ENCODE peak calls at places on chromosomes 5 and 9, in five cellular contexts. U is nephron progenitor cell; F is frontal cortex; A is stimulated activated CD8-positive, alpha-beta memory T cell treated with anti-CD3 and anti-CD28 coated beads, Interleukin-7, amount 100 ng/mL, for 24 hours; M is T-cell. H is an unnamed sample.

GRCh38 chr5:89606901-89607554 is 724.0 kb upstream of the MEF2C start:
- DNase-seq in U (no peak), F (no peak), A (no peak), M (no peak), H (no peak)

GRCh38 chr5:170596482-170596881 is 92.7 kb downstream of the KCNIP1 start:
- DNase-seq in U (no peak), F (no peak), A (no peak), M (no peak), H (no peak)

GRCh38 chr5:74130141-74130897 is 504.3 kb downstream of the ARHGEF28 start:
- DNase-seq in U (no peak), F (no peak), A (no peak), M (no peak), H (no peak)

GRCh38 chr5:64690417-64691151 is at the start of gene SHISAL2B:
- DNase-seq in U (peak), F (no peak), A (no peak), M (no peak), H (no peak)

GRCh38 chr5:124748687-124749594 is 2.5 kb upstream of the ZNF608 start:
- DNase-seq in U (peak), F (peak), A (no peak), M (no peak), H (peak)

GRCh38 chr5:125129151-125129806 is 382.8 kb upstream of the ZNF608 start:
- DNase-seq in U (no peak), F (no peak), A (no peak), M (no peak), H (no peak)

GRCh38 chr5:144205141-144205551 is 34.5 kb downstream of the KCTD16 start:
- DNase-seq in U (peak), F (no peak), A (no peak), M (no peak), H (no peak)

GRCh38 chr5:67238191-67238590 is 41.6 kb upstream of the CD180 start:
- DNase-seq in U (no peak), F (no peak), A (no peak), M (no peak), H (no peak)

GRCh38 chr9:4530375-4530774 is 40.1 kb downstream of the SLC1A1 start:
- DNase-seq in U (no peak), F (no peak), A (no peak), M (no peak), H (no peak)

GRCh38 chr9:111940697-111941096 is 44.1 kb downstream of the UGCG start:
- DNase-seq in U (no peak), F (no peak), A (no peak), M (no peak), H (no peak)

GRCh38 chr9:16316406-16316805 is 554.1 kb downstream of the BNC2 start:
- DNase-seq in U (no peak), F (no peak), A (no peak), M (no peak), H (no peak)

GRCh38 chr5:84599964-84600363 is 215.3 kb upstream of the EDIL3 start:
- DNase-seq in U (no peak), F (no peak), A (no peak), M (no peak), H (no peak)

GRCh38 chr9:18542837-18543405 is 69.0 kb downstream of the ADAMTSL1 start:
- DNase-seq in U (no peak), F (no peak), A (no peak), M (no peak), H (no peak)